ENCODE peak calls at places on chromosomes 1 and 21, in ten cellular contexts. K is CD8-positive, alpha-beta T cell; D is AG04450; L is activated B cell treated with CpG ODN at 0.5 μM for 24 hours; W is activated CD8-positive, alpha-beta T cell treated with anti-CD3 and anti-CD28 coated beads for 36 hours; U is cardiac muscle cell; Z is esophagus squamous epithelium; V is heart right ventricle; P is WERI-Rb-1; B is Calu3. A is an unnamed sample.

GRCh38 chr1:169295846-169296245 is 71.8 kb downstream of the NME7 start:
- DNase-seq in K (no peak), D (no peak), L (no peak), W (no peak), U (no peak), Z (no peak), V (no peak), P (no peak), B (no peak), A (no peak)

GRCh38 chr1:202958544-202959275 is 598 bp upstream of the ADIPOR1 start:
- DNase-seq in K (no peak), D (no peak), L (peak; percentile 17), W (peak; percentile 39), U (no peak), Z (no peak), V (no peak), P (peak; percentile 48), B (no peak), A (no peak)

GRCh38 chr1:155174334-155175280 is 958 bp downstream of the TRIM46 start:
- DNase-seq in K (peak; percentile 33), D (no peak), L (no peak), W (peak; percentile 67), U (no peak), Z (no peak), V (peak; percentile 3), P (peak; percentile 70), B (no peak), A (no peak)

GRCh38 chr1:168879906-168880734 is 151.1 kb upstream of the DPT start:
- DNase-seq in K (no peak), D (no peak), L (no peak), W (no peak), U (peak; percentile 11), Z (no peak), V (peak; percentile 27), P (peak; percentile 85), B (no peak), A (no peak)

GRCh38 chr1:213414901-213415300 is 363.9 kb downstream of the RPS6KC1 start:
- DNase-seq in K (no peak), D (no peak), L (no peak), W (no peak), U (no peak), Z (no peak), V (no peak), P (no peak), B (no peak), A (no peak)

GRCh38 chr21:45372732-45373355 is 32.1 kb upstream of the COL18A1 start:
- DNase-seq in K (no peak), D (no peak), L (no peak), W (no peak), U (no peak), Z (no peak), V (no peak), P (no peak), B (peak; percentile 23), A (no peak)

GRCh38 chr1:147811273-147811672 is 50.9 kb upstream of the GJA5 start:
- DNase-seq in K (no peak), D (no peak), L (no peak), W (no peak), U (peak; percentile 8), Z (no peak), V (no peak), P (no peak), B (no peak), A (no peak)

GRCh38 chr21:35458406-35458805 is 409.3 kb upstream of the RUNX1 start:
- DNase-seq in K (no peak), D (no peak), L (no peak), W (no peak), U (no peak), Z (no peak), V (no peak), P (no peak), B (no peak), A (no peak)

GRCh38 chr1:159091547-159092397 is 15.2 kb upstream of the AIM2 start:
- DNase-seq in K (no peak), D (peak; percentile 18), L (no peak), W (peak; percentile 36), U (no peak), Z (no peak), V (no peak), P (no peak), B (no peak), A (peak; percentile 65)

GRCh38 chr1:230938924-230939368 is 39.7 kb downstream of the TTC13 start:
- DNase-seq in K (no peak), D (no peak), L (no peak), W (no peak), U (no peak), Z (no peak), V (no peak), P (no peak), B (no peak), A (no peak)

GRCh38 chr1:219755234-219755633 is 142.3 kb upstream of the ZC3H11B start:
- DNase-seq in K (no peak), D (no peak), L (no peak), W (no peak), U (no peak), Z (no peak), V (no peak), P (no peak), B (no peak), A (no peak)

GRCh38 chr1:235160395-235160964 is 570 bp downstream of the RBM34 start:
- DNase-seq in K (no peak), D (peak; percentile 18), L (no peak), W (no peak), U (peak; percentile 63), Z (no peak), V (no peak), P (no peak), B (no peak), A (no peak)

GRCh38 chr1:101588677-101589076 is 351.9 kb downstream of the S1PR1 start:
- DNase-seq in K (no peak), D (no peak), L (no peak), W (no peak), U (no peak), Z (no peak), V (no peak), P (no peak), B (no peak), A (no peak)

GRCh38 chr21:45634511-45635183 is 8.9 kb upstream of the PCBP3 start:
- DNase-seq in K (no peak), D (no peak), L (no peak), W (no peak), U (no peak), Z (no peak), V (no peak), P (no peak), B (no peak), A (no peak)

GRCh38 chr1:7538849-7539771 is 232.0 kb upstream of the VAMP3 start:
- DNase-seq in K (no peak), D (no peak), L (no peak), W (no peak), U (no peak), Z (no peak), V (no peak), P (peak; percentile 51), B (no peak), A (peak; percentile 29)
- TF ChIP-seq CTCF in K (no peak), D (no peak), L (no peak), W (no peak), U (no peak), Z (no peak), V (no peak), P (peak; percentile 38), B (no peak), A (peak; percentile 18)

GRCh38 chr1:11736746-11737639 is 1.1 kb downstream of the AGTRAP start:
- DNase-seq in K (peak; percentile 16), D (no peak), L (no peak), W (peak; percentile 71), U (peak; percentile 38), Z (no peak), V (peak; percentile 30), P (peak; percentile 70), B (peak; percentile 9), A (peak; percentile 71)

GRCh38 chr1:11738783-11739182 is 2.8 kb downstream of the AGTRAP start:
- DNase-seq in K (no peak), D (no peak), L (no peak), W (no peak), U (no peak), Z (no peak), V (no peak), P (no peak), B (no peak), A (no peak)

GRCh38 chr1:11738096-11738495 is 2.2 kb downstream of the AGTRAP start:
- DNase-seq in K (no peak), D (no peak), L (no peak), W (no peak), U (no peak), Z (no peak), V (no peak), P (no peak), B (no peak), A (no peak)

GRCh38 chr1:11735531-11735853 is 444 bp upstream of the AGTRAP start:
- DNase-seq in K (no peak), D (no peak), L (no peak), W (no peak), U (no peak), Z (no peak), V (no peak), P (no peak), B (no peak), A (no peak)

GRCh38 chr1:11735854-11736745 is at the start of gene AGTRAP:
- DNase-seq in K (peak; percentile 75), D (peak; percentile 67), L (peak; percentile 80), W (peak; percentile 94), U (peak; percentile 95), Z (peak; percentile 50), V (peak; percentile 97), P (peak; percentile 95), B (peak; percentile 88), A (peak; percentile 94)
- TF ChIP-seq CTCF in K (no peak), D (peak; percentile 5), L (no peak), W (peak; percentile 25), U (no peak), Z (no peak), V (no peak), P (no peak), B (no peak), A (no peak)

DNA sequence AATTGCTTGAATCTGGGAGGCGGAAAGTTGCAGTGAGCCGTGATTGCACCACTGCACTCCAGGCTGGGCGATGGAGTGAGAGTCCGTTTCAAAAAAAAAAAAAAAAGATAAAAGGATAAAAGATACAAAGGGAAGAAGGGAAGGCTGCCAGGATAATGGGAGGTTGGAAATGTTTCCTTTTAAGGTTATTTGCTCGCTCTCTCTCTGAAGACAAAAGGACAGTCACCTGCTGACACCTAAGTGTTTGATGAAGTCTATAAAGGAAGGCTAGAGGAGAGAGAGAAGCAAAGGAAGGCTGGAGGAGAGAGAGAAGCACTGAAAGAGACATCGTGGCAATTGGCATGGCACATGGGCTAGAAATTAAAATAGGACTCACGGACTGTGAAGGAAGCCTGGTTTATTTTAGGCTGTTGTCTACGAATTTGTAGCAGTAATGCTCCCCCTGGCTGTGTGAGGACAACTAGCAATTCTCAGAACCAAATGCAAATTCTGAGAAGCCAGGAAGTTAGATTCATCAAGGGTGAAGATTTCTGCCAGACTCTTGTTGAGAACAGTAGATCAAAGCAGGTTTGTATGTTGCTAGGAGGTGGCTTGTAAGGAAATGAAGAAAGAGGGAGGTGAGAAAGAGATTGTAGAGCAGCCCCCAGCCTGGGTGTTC is 154.2 kb downstream of the ZP4 start:
- DNase-seq in K (no peak), D (no peak), L (no peak), W (no peak), U (peak; percentile 29), Z (no peak), V (no peak), P (no peak), B (peak; percentile 19), A (no peak)
- TF ChIP-seq CTCF in K (no peak), D (peak; percentile 20), L (no peak), W (no peak), U (peak; percentile 55), Z (no peak), V (peak; percentile 46), P (peak; percentile 55), B (no peak), A (no peak)

GRCh38 chr21:41289431-41289830 is 27.2 kb upstream of the FAM3B start:
- DNase-seq in K (no peak), D (no peak), L (no peak), W (no peak), U (no peak), Z (no peak), V (no peak), P (no peak), B (no peak), A (no peak)
- TF ChIP-seq CTCF in K (no peak), D (no peak), L (no peak), W (no peak), U (no peak), Z (no peak), V (no peak), P (no peak), B (no peak), A (no peak)